ENCODE peak calls at places on chromosomes 1 and 21, in six cellular contexts. One of them, this sample, is unnamed.

GRCh38 chr1:156533568-156534220 is 33.1 kb upstream of the MEF2D start:
- DNase-seq in lung: no peak
- DNase-seq in right atrium auricular region: no peak
- DNase-seq in cardiac muscle cell: no peak
- DNase-seq in A549: no peak
- DNase-seq in breast epithelium: no peak
- DNase-seq in this sample: no peak

GRCh38 chr1:222791006-222791710 is 23.7 kb upstream of the DISP1 start:
- DNase-seq in lung: no peak
- DNase-seq in A549: no peak
- DNase-seq in cardiac muscle cell: no peak
- DNase-seq in right atrium auricular region: no peak
- DNase-seq in breast epithelium: no peak
- DNase-seq in this sample: no peak

GRCh38 chr1:3587133-3587733 is 24.1 kb downstream of the MEGF6 start:
- DNase-seq in cardiac muscle cell: no peak
- DNase-seq in lung: no peak
- DNase-seq in right atrium auricular region: no peak
- DNase-seq in breast epithelium: no peak
- DNase-seq in A549: peak
- DNase-seq in this sample: no peak

GRCh38 chr1:86119214-86119764 is 37.3 kb downstream of the COL24A1 start:
- DNase-seq in A549: no peak
- DNase-seq in lung: no peak
- DNase-seq in breast epithelium: no peak
- DNase-seq in right atrium auricular region: no peak
- DNase-seq in cardiac muscle cell: no peak
- DNase-seq in this sample: no peak

GRCh38 chr1:61461406-61462384 is 263.2 kb downstream of the TM2D1 start:
- DNase-seq in lung: no peak
- DNase-seq in cardiac muscle cell: no peak
- DNase-seq in right atrium auricular region: no peak
- DNase-seq in A549: no peak
- DNase-seq in breast epithelium: no peak
- DNase-seq in this sample: no peak

GRCh38 chr1:153550827-153551512 is 1.9 kb upstream of the S100A3 start:
- DNase-seq in right atrium auricular region: no peak
- DNase-seq in breast epithelium: no peak
- DNase-seq in lung: no peak
- DNase-seq in cardiac muscle cell: no peak
- DNase-seq in A549: no peak
- DNase-seq in this sample: no peak

GRCh38 chr1:10599194-10599861 is 124.6 kb downstream of the PEX14 start:
- DNase-seq in A549: peak
- DNase-seq in lung: no peak
- DNase-seq in right atrium auricular region: no peak
- DNase-seq in breast epithelium: no peak
- DNase-seq in cardiac muscle cell: no peak
- DNase-seq in this sample: no peak

GRCh38 chr1:15681346-15682290 is 2.5 kb upstream of the PLEKHM2 start:
- DNase-seq in lung: no peak
- DNase-seq in breast epithelium: no peak
- DNase-seq in cardiac muscle cell: no peak
- DNase-seq in right atrium auricular region: no peak
- DNase-seq in A549: no peak
- DNase-seq in this sample: peak

GRCh38 chr21:42526379-42526727 is 12.7 kb downstream of the SLC37A1 start:
- DNase-seq in cardiac muscle cell: peak
- DNase-seq in right atrium auricular region: no peak
- DNase-seq in lung: no peak
- DNase-seq in A549: no peak
- DNase-seq in breast epithelium: no peak
- DNase-seq in this sample: no peak

GRCh38 chr1:247056071-247056470 is 22.5 kb downstream of the ZNF670 start:
- DNase-seq in breast epithelium: no peak
- DNase-seq in cardiac muscle cell: no peak
- DNase-seq in lung: no peak
- DNase-seq in A549: no peak
- DNase-seq in right atrium auricular region: no peak
- DNase-seq in this sample: no peak

GRCh38 chr1:245715291-245715701 is 560.5 kb downstream of the KIF26B start:
- DNase-seq in breast epithelium: no peak
- DNase-seq in A549: no peak
- DNase-seq in cardiac muscle cell: no peak
- DNase-seq in right atrium auricular region: no peak
- DNase-seq in lung: no peak
- DNase-seq in this sample: no peak

GRCh38 chr21:38914071-38914491 is 108.4 kb downstream of the ETS2 start:
- DNase-seq in A549: no peak
- DNase-seq in breast epithelium: no peak
- DNase-seq in cardiac muscle cell: no peak
- DNase-seq in lung: no peak
- DNase-seq in right atrium auricular region: peak
- DNase-seq in this sample: no peak

GRCh38 chr21:38912355-38912619 is 106.6 kb downstream of the ETS2 start:
- DNase-seq in lung: no peak
- DNase-seq in cardiac muscle cell: no peak
- DNase-seq in breast epithelium: no peak
- DNase-seq in right atrium auricular region: peak
- DNase-seq in A549: no peak
- DNase-seq in this sample: no peak

GRCh38 chr21:38912789-38913119 is 107.0 kb downstream of the ETS2 start:
- DNase-seq in A549: no peak
- DNase-seq in breast epithelium: no peak
- DNase-seq in right atrium auricular region: no peak
- DNase-seq in cardiac muscle cell: no peak
- DNase-seq in lung: no peak
- DNase-seq in this sample: no peak

GRCh38 chr21:38914531-38915385 is 109.0 kb downstream of the ETS2 start:
- DNase-seq in right atrium auricular region: peak
- DNase-seq in cardiac muscle cell: peak
- DNase-seq in breast epithelium: no peak
- DNase-seq in A549: no peak
- DNase-seq in lung: no peak
- DNase-seq in this sample: no peak

DNA sequence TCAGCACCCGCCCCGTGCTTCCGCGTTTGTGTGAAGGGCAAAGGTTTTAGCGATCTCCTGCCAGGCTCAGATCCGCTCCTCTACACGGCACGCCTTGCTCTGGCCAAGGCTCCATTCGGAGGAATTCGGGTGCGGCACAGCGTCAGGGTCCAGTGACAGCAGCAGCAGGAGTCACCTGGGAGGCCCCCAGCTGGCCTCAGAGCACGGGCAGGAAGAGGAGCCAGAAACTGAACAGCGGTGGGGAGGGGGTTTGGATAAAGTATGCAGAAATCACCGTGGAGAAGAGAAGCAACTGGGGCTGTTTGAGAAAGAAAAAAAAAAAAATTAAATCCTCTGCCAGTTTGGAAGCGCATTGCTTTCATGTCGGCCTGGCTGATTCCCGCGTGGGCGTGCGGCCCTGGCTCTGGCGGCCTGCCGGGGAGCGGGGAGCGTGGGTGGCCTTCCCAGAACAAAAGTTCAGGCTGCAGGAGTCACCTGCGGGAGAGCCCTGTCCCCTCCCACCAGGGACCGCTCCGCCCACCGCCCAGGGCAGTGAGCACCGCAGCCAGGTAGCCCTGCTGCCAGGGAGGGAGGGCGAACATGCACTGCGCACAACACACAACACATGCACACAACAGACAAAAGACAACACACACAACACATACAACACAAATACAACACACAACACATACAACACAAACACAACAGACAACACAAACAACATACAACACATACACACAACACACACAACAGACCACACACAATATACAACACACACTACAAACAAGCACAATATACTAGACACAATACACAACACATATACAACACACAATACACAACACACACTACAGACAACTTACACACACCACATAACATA is 107.6 kb downstream of the ETS2 start:
- DNase-seq in right atrium auricular region: peak
- DNase-seq in lung: peak
- DNase-seq in A549: peak
- DNase-seq in cardiac muscle cell: peak
- DNase-seq in breast epithelium: peak
- DNase-seq in this sample: no peak
- H3K4me3 ChIP-seq in right atrium auricular region: no peak
- H3K4me3 ChIP-seq in lung: no peak
- H3K4me3 ChIP-seq in A549: peak
- H3K4me3 ChIP-seq in cardiac muscle cell: no peak
- H3K4me3 ChIP-seq in breast epithelium: peak
- H3K4me3 ChIP-seq in this sample: peak

DNA sequence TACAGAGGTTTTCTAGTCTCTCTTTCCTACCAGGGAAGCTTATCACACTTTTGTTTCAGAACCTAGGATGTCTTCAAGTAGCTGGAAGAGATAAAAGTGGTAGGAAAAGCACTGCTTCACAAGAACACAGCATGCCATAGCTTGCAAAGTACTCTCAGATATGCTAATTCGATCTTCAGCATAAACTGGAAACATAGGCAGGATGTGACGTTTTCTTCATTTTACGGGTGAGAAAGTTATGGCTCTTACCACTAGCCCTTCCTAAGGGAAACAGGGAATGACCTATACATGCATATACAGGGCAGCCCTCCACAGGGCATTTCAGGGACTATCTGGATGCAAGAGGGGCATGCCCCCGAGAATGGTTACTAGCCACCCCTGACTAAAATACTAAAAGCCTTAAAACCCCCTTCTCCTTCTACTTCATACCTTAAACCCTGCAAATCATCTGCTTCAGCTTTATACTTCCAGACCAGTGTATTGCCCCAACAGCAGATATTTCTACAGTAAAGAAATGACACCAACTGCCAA is 2.5 kb downstream of the C1orf116 start:
- DNase-seq in breast epithelium: no peak
- DNase-seq in right atrium auricular region: no peak
- DNase-seq in A549: no peak
- DNase-seq in cardiac muscle cell: no peak
- DNase-seq in lung: no peak
- DNase-seq in this sample: no peak
- H3K27ac ChIP-seq in breast epithelium: peak
- H3K27ac ChIP-seq in right atrium auricular region: no peak
- H3K27ac ChIP-seq in A549: peak
- H3K27ac ChIP-seq in cardiac muscle cell: no peak
- H3K27ac ChIP-seq in lung: no peak
- H3K27ac ChIP-seq in this sample: peak

GRCh38 chr1:165829888-165830287 is 2.5 kb downstream of the UCK2 start:
- DNase-seq in lung: no peak
- DNase-seq in cardiac muscle cell: no peak
- DNase-seq in breast epithelium: no peak
- DNase-seq in A549: no peak
- DNase-seq in right atrium auricular region: no peak
- DNase-seq in this sample: no peak

GRCh38 chr1:165828103-165828558 is 717 bp downstream of the UCK2 start:
- DNase-seq in breast epithelium: no peak
- DNase-seq in lung: peak
- DNase-seq in cardiac muscle cell: peak
- DNase-seq in right atrium auricular region: no peak
- DNase-seq in A549: peak
- DNase-seq in this sample: peak

GRCh38 chr1:165826565-165826964 is 849 bp upstream of the UCK2 start:
- DNase-seq in lung: no peak
- DNase-seq in breast epithelium: no peak
- DNase-seq in A549: no peak
- DNase-seq in cardiac muscle cell: no peak
- DNase-seq in right atrium auricular region: no peak
- DNase-seq in this sample: no peak

GRCh38 chr1:165828581-165829329 is 1.3 kb downstream of the UCK2 start:
- DNase-seq in lung: peak
- DNase-seq in right atrium auricular region: no peak
- DNase-seq in breast epithelium: peak
- DNase-seq in A549: peak
- DNase-seq in cardiac muscle cell: peak
- DNase-seq in this sample: peak

DNA sequence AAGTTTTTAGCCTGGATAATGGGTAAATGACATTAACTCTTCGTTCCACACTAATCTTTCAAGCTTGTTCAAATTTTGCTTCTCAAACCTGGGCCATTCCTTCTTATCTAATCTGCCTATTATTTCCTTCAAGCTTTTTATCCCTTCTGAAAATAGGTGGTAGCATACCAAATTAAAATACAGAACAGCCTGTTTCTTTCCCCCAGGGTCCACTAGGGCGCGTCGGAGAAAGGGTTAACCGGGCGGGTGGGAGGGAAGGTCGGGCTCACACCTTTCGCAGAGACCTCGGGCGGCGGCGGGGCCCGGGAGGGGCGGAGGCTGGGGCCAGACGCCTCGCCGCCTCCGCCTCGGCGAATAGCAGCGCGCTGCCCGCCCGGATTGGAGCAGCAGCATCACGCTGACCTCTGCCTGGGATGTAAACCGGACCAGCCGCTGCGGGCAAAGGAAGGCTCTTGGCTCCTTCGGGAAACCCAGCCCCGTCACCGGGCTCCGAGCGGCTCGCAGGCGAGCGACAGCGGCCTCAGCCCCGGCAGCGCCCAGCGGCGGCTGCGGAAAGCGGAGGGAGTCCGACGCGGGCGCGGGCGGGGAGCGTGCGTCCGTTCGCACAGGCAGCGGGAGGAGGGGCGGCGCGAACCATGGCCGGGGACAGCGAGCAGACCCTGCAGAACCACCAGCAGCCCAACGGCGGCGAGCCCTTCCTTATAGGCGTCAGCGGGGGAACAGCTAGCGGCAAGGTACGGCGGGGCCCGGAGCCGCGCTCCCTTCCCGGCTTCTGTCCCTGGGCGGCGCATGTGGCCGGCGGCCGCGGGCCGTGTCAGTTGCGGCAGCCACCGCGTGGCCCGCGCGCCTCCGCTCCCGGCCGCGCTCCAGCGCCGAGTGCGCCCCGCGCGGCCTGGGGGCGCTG is at the start of gene UCK2:
- DNase-seq in A549: peak
- DNase-seq in breast epithelium: peak
- DNase-seq in lung: peak
- DNase-seq in cardiac muscle cell: peak
- DNase-seq in right atrium auricular region: peak
- DNase-seq in this sample: peak
- TF ChIP-seq CTCF in A549: peak
- TF ChIP-seq CTCF in breast epithelium: no peak
- TF ChIP-seq CTCF in lung: no peak
- TF ChIP-seq CTCF in cardiac muscle cell: no peak
- TF ChIP-seq CTCF in right atrium auricular region: no peak
- TF ChIP-seq CTCF in this sample: no peak

GRCh38 chr21:16460936-16461335 is 731.2 kb downstream of the USP25 start:
- DNase-seq in breast epithelium: no peak
- DNase-seq in lung: no peak
- DNase-seq in A549: no peak
- DNase-seq in right atrium auricular region: no peak
- DNase-seq in cardiac muscle cell: no peak
- DNase-seq in this sample: no peak

GRCh38 chr21:16455978-16456377 is 726.2 kb downstream of the USP25 start:
- DNase-seq in breast epithelium: no peak
- DNase-seq in lung: no peak
- DNase-seq in cardiac muscle cell: peak
- DNase-seq in A549: no peak
- DNase-seq in right atrium auricular region: no peak
- DNase-seq in this sample: peak

GRCh38 chr21:16454371-16454770 is 724.6 kb downstream of the USP25 start:
- DNase-seq in breast epithelium: no peak
- DNase-seq in cardiac muscle cell: no peak
- DNase-seq in A549: no peak
- DNase-seq in lung: no peak
- DNase-seq in right atrium auricular region: no peak
- DNase-seq in this sample: no peak

GRCh38 chr21:16457498-16457897 is 727.7 kb downstream of the USP25 start:
- DNase-seq in right atrium auricular region: no peak
- DNase-seq in breast epithelium: no peak
- DNase-seq in cardiac muscle cell: peak
- DNase-seq in lung: no peak
- DNase-seq in A549: no peak
- DNase-seq in this sample: no peak

GRCh38 chr21:16455526-16455925 is 725.7 kb downstream of the USP25 start:
- DNase-seq in breast epithelium: no peak
- DNase-seq in A549: no peak
- DNase-seq in right atrium auricular region: no peak
- DNase-seq in cardiac muscle cell: no peak
- DNase-seq in lung: no peak
- DNase-seq in this sample: no peak
- H3K4me3 ChIP-seq in breast epithelium: no peak
- H3K4me3 ChIP-seq in A549: no peak
- H3K4me3 ChIP-seq in right atrium auricular region: no peak
- H3K4me3 ChIP-seq in cardiac muscle cell: no peak
- H3K4me3 ChIP-seq in lung: no peak
- H3K4me3 ChIP-seq in this sample: peak

This sample was measured in dorsolateral prefrontal cortex.